ENCODE peak calls at places on chromosomes 6 and 20, in nine cellular contexts. C, O, A, B, Z, N, D, I and Y are unnamed samples.

GRCh38 chr20:33915726-33916331 is 77.9 kb upstream of the RALY start:
- DNase-seq in C (peak), O (peak), A (peak), B (peak), Z (peak), N (no peak), D (peak), I (peak), Y (peak)

GRCh38 chr6:91081452-91082067 is 494.7 kb upstream of the MAP3K7 start:
- DNase-seq in C (peak), O (peak), A (no peak), B (peak), Z (no peak), N (no peak), D (no peak), I (peak), Y (no peak)

GRCh38 chr6:118565317-118565960 is 17.3 kb downstream of the PLN start:
- DNase-seq in C (peak), O (no peak), A (no peak), B (peak), Z (no peak), N (no peak), D (no peak), I (peak), Y (no peak)

GRCh38 chr20:44861547-44862006 is 23.9 kb upstream of the YWHAB start:
- DNase-seq in C (no peak), O (peak), A (no peak), B (no peak), Z (peak), N (no peak), D (no peak), I (no peak), Y (peak)

GRCh38 chr6:25503686-25504085 is 148.3 kb upstream of the SCGN start:
- DNase-seq in C (no peak), O (no peak), A (no peak), B (no peak), Z (no peak), N (no peak), D (no peak), I (no peak), Y (no peak)

GRCh38 chr6:70412797-70413113 is 553 bp upstream of the FAM135A start:
- DNase-seq in C (no peak), O (no peak), A (no peak), B (no peak), Z (no peak), N (no peak), D (no peak), I (no peak), Y (no peak)

GRCh38 chr20:14948416-14948815 is 611.0 kb upstream of the FLRT3 start:
- DNase-seq in C (no peak), O (no peak), A (no peak), B (peak), Z (no peak), N (no peak), D (no peak), I (peak), Y (no peak)

GRCh38 chr6:93164781-93165180 is 254.6 kb downstream of the EPHA7 start:
- DNase-seq in C (no peak), O (no peak), A (no peak), B (no peak), Z (no peak), N (no peak), D (no peak), I (no peak), Y (no peak)

GRCh38 chr6:28489366-28490190 is 26.0 kb downstream of the GPX6 start:
- DNase-seq in C (peak), O (peak), A (no peak), B (peak), Z (peak), N (peak), D (no peak), I (peak), Y (no peak)

GRCh38 chr20:37226889-37227288 is 34.7 kb downstream of the GHRH start:
- DNase-seq in C (no peak), O (peak), A (no peak), B (no peak), Z (peak), N (no peak), D (no peak), I (no peak), Y (no peak)

GRCh38 chr20:51661609-51662178 is 106.5 kb downstream of the ATP9A start:
- DNase-seq in C (no peak), O (no peak), A (no peak), B (peak), Z (no peak), N (no peak), D (no peak), I (peak), Y (no peak)

GRCh38 chr20:52655365-52655764 is 316.8 kb upstream of the TSHZ2 start:
- DNase-seq in C (no peak), O (no peak), A (no peak), B (no peak), Z (no peak), N (no peak), D (no peak), I (no peak), Y (no peak)

GRCh38 chr6:137917518-137917917 is 50.5 kb downstream of the TNFAIP3 start:
- DNase-seq in C (no peak), O (no peak), A (no peak), B (no peak), Z (no peak), N (no peak), D (no peak), I (no peak), Y (no peak)

GRCh38 chr6:26543953-26544352 is 5.8 kb downstream of the HMGN4 start:
- DNase-seq in C (peak), O (no peak), A (no peak), B (no peak), Z (no peak), N (no peak), D (no peak), I (peak), Y (no peak)

GRCh38 chr20:59101956-59102355 is 59.4 kb upstream of the PRELID3B start:
- DNase-seq in C (no peak), O (no peak), A (no peak), B (no peak), Z (no peak), N (no peak), D (no peak), I (no peak), Y (no peak)

GRCh38 chr6:108589244-108589730 is 28.6 kb downstream of the FOXO3 start:
- DNase-seq in C (peak), O (peak), A (no peak), B (peak), Z (peak), N (peak), D (peak), I (peak), Y (peak)

GRCh38 chr20:58711266-58712051 is 18.9 kb downstream of the NPEPL1 start:
- DNase-seq in C (no peak), O (peak), A (no peak), B (no peak), Z (no peak), N (peak), D (peak), I (no peak), Y (no peak)

GRCh38 chr6:29965873-29966601 is 23.7 kb downstream of the HLA-A start:
- DNase-seq in C (peak), O (peak), A (no peak), B (peak), Z (peak), N (peak), D (peak), I (peak), Y (peak)

GRCh38 chr6:166760288-166760687 is 133.2 kb upstream of the RPS6KA2 start:
- DNase-seq in C (no peak), O (no peak), A (no peak), B (peak), Z (no peak), N (peak), D (no peak), I (no peak), Y (no peak)

GRCh38 chr20:58025233-58025632 is 203.2 kb downstream of the ANKRD60 start:
- DNase-seq in C (no peak), O (no peak), A (no peak), B (no peak), Z (no peak), N (peak), D (no peak), I (no peak), Y (no peak)

GRCh38 chr20:48047453-48047852 is 262.2 kb upstream of the SULF2 start:
- DNase-seq in C (no peak), O (no peak), A (no peak), B (no peak), Z (no peak), N (no peak), D (no peak), I (no peak), Y (no peak)

GRCh38 chr20:36305602-36306556 is at the start of gene DLGAP4:
- DNase-seq in C (no peak), O (no peak), A (no peak), B (no peak), Z (no peak), N (no peak), D (no peak), I (no peak), Y (no peak)

GRCh38 chr6:107715523-107716321 is 108.4 kb downstream of the SCML4 start:
- DNase-seq in C (no peak), O (no peak), A (no peak), B (no peak), Z (no peak), N (peak), D (no peak), I (no peak), Y (no peak)

GRCh38 chr6:162602759-162603158 is 124.8 kb downstream of the PRKN start:
- DNase-seq in C (no peak), O (no peak), A (no peak), B (no peak), Z (no peak), N (no peak), D (no peak), I (no peak), Y (no peak)

GRCh38 chr6:126033696-126034095 is 47.4 kb downstream of the TRMT11 start:
- DNase-seq in C (no peak), O (peak), A (no peak), B (peak), Z (no peak), N (no peak), D (no peak), I (peak), Y (no peak)

GRCh38 chr6:28443112-28443773 is at the start of gene ZSCAN23:
- DNase-seq in C (peak), O (peak), A (peak), B (peak), Z (peak), N (peak), D (peak), I (no peak), Y (peak)

GRCh38 chr6:64041373-64041772 is 405.8 kb downstream of the PHF3 start:
- DNase-seq in C (no peak), O (no peak), A (no peak), B (no peak), Z (no peak), N (no peak), D (no peak), I (no peak), Y (no peak)

GRCh38 chr6:42221546-42221945 is 3.9 kb upstream of the MRPS10 start:
- DNase-seq in C (no peak), O (no peak), A (no peak), B (no peak), Z (no peak), N (no peak), D (no peak), I (no peak), Y (no peak)

GRCh38 chr6:32624565-32624964 is 12.6 kb upstream of the HLA-DQA1 start:
- DNase-seq in C (no peak), O (no peak), A (no peak), B (no peak), Z (no peak), N (no peak), D (no peak), I (no peak), Y (no peak)

GRCh38 chr20:41168281-41169183 is 31.2 kb downstream of the PLCG1 start:
- DNase-seq in C (no peak), O (no peak), A (no peak), B (no peak), Z (no peak), N (peak), D (peak), I (no peak), Y (peak)

GRCh38 chr20:32743237-32744112 is at the start of gene COMMD7:
- DNase-seq in C (peak), O (peak), A (peak), B (peak), Z (peak), N (peak), D (peak), I (peak), Y (peak)

GRCh38 chr20:45433316-45433715 is 17.4 kb downstream of the PIGT start:
- DNase-seq in C (no peak), O (peak), A (no peak), B (peak), Z (peak), N (no peak), D (no peak), I (no peak), Y (peak)

GRCh38 chr6:72643214-72643613 is 21.4 kb downstream of the KCNQ5 start:
- DNase-seq in C (no peak), O (no peak), A (no peak), B (no peak), Z (no peak), N (no peak), D (no peak), I (no peak), Y (no peak)

GRCh38 chr6:3385660-3386151 is 71.1 kb downstream of the SLC22A23 start:
- DNase-seq in C (no peak), O (peak), A (no peak), B (peak), Z (no peak), N (peak), D (no peak), I (no peak), Y (peak)

GRCh38 chr6:170127151-170127550 is 163.7 kb downstream of the DLL1 start:
- DNase-seq in C (no peak), O (no peak), A (no peak), B (no peak), Z (no peak), N (peak), D (peak), I (no peak), Y (no peak)

GRCh38 chr20:58339741-58340140 is 30.2 kb downstream of the RAB22A start:
- DNase-seq in C (no peak), O (no peak), A (no peak), B (peak), Z (no peak), N (no peak), D (no peak), I (no peak), Y (no peak)